ENCODE peak calls at places on chromosome 6, in four cellular contexts. E, M, Z and G are unnamed samples.
A peak's percentile ranks its signal among the peaks of the same experiment; 100 is the strongest.

GRCh38 chr6:7140631-7141366 is 33.0 kb downstream of the RREB1 start:
- DNase-seq in E (peak; percentile 66), Z (peak; percentile 91), M (peak; percentile 67), G (peak; percentile 99)

GRCh38 chr6:149400050-149400449 is at the start of gene SUMO4:
- DNase-seq in M (no peak), E (no peak), Z (no peak), G (no peak)

GRCh38 chr6:26521485-26522391 is 16.4 kb upstream of the HMGN4 start:
- DNase-seq in E (peak; percentile 64), M (no peak), Z (peak; percentile 87), G (peak; percentile 84)

GRCh38 chr6:140537834-140538680 is 1163.6 kb upstream of the CITED2 start:
- DNase-seq in Z (no peak), M (peak; percentile 66), E (peak; percentile 98), G (no peak)

GRCh38 chr6:139577124-139577800 is 202.8 kb upstream of the CITED2 start:
- DNase-seq in Z (no peak), E (peak; percentile 44), M (no peak), G (no peak)

GRCh38 chr6:26431258-26432162 is 8.8 kb upstream of the BTN3A3 start:
- DNase-seq in M (no peak), Z (no peak), E (no peak), G (no peak)

GRCh38 chr6:7051780-7052440 is 55.9 kb upstream of the RREB1 start:
- DNase-seq in Z (no peak), E (no peak), M (no peak), G (no peak)

GRCh38 chr6:163834226-163834970 is 419.9 kb downstream of the QKI start:
- DNase-seq in E (no peak), M (no peak), Z (no peak), G (no peak)

GRCh38 chr6:72946766-72947165 is 278.5 kb downstream of the KHDC1L start:
- DNase-seq in M (peak; percentile 3), Z (no peak), E (peak; percentile 83), G (no peak)

GRCh38 chr6:77774457-77774856 is 121.6 kb downstream of the MEI4 start:
- DNase-seq in Z (no peak), M (no peak), E (no peak), G (no peak)

GRCh38 chr6:120083186-120083585 is 733.6 kb upstream of the MAN1A1 start:
- DNase-seq in E (no peak), M (no peak), Z (no peak), G (no peak)

GRCh38 chr6:133594551-133594950 is 294.4 kb upstream of the TCF21 start:
- DNase-seq in E (peak; percentile 34), M (no peak), Z (no peak), G (no peak)

GRCh38 chr6:3163248-3163594 is 5.9 kb upstream of the TUBB2A start:
- DNase-seq in Z (no peak), E (no peak), M (no peak), G (no peak)

GRCh38 chr6:2038096-2038495 is 207.3 kb downstream of the GMDS start:
- DNase-seq in E (peak; percentile 37), M (no peak), Z (no peak), G (no peak)

GRCh38 chr6:13461805-13462204 is 25.6 kb downstream of the GFOD1 start:
- DNase-seq in M (no peak), E (no peak), Z (no peak), G (no peak)

GRCh38 chr6:40640591-40641293 is 53.6 kb upstream of the LRFN2 start:
- DNase-seq in Z (no peak), M (no peak), E (no peak), G (no peak)

GRCh38 chr6:26195924-26196845 is 109.0 kb downstream of the HFE start:
- DNase-seq in M (peak; percentile 39), Z (no peak), E (peak; percentile 23), G (no peak)

GRCh38 chr6:154522576-154522975 is 12.1 kb upstream of the CNKSR3 start:
- DNase-seq in E (no peak), Z (no peak), M (no peak), G (no peak)

GRCh38 chr6:22447191-22447590 is 122.2 kb upstream of the HDGFL1 start:
- DNase-seq in Z (no peak), M (no peak), E (no peak), G (no peak)

GRCh38 chr6:12200025-12200424 is 90.1 kb upstream of the EDN1 start:
- DNase-seq in E (no peak), M (no peak), Z (no peak), G (no peak)

GRCh38 chr6:393391-394221 is 2.1 kb downstream of the IRF4 start:
- DNase-seq in M (no peak), Z (no peak), E (no peak), G (no peak)

GRCh38 chr6:107118976-107119375 is 3.7 kb upstream of the BEND3 start:
- DNase-seq in E (no peak), Z (no peak), M (no peak), G (no peak)

GRCh38 chr6:142286088-142286409 is 15.8 kb upstream of the ADGRG6 start:
- DNase-seq in Z (no peak), M (no peak), E (no peak), G (no peak)

GRCh38 chr6:25017932-25018581 is 82.3 kb upstream of the RIPOR2 start:
- DNase-seq in M (peak; percentile 8), E (peak; percentile 65), Z (peak; percentile 75), G (peak; percentile 22)

GRCh38 chr6:99330159-99330558 is 19.3 kb downstream of the FAXC start:
- DNase-seq in Z (no peak), M (peak; percentile 52), E (peak; percentile 79), G (peak; percentile 76)

GRCh38 chr6:58198301-58198700 is 880.9 kb downstream of the PRIM2 start:
- DNase-seq in E (no peak), Z (no peak), M (no peak), G (no peak)

GRCh38 chr6:70413829-70414494 is 654 bp downstream of the FAM135A start:
- DNase-seq in Z (no peak), E (no peak), M (no peak), G (peak; percentile 19)

GRCh38 chr6:2999621-3000455 is at the start of gene NQO2:
- DNase-seq in Z (peak; percentile 96), E (peak; percentile 73), M (peak; percentile 76), G (peak; percentile 100)

GRCh38 chr6:1856381-1856780 is 246.7 kb downstream of the FOXC1 start:
- DNase-seq in E (peak; percentile 75), Z (no peak), M (no peak), G (no peak)

GRCh38 chr6:37371158-37372083 is 17.6 kb downstream of the RNF8 start:
- DNase-seq in E (no peak), M (no peak), Z (no peak), G (no peak)

GRCh38 chr6:57013501-57013900 is 33.0 kb upstream of the KIAA1586 start:
- DNase-seq in Z (no peak), E (peak; percentile 77), M (no peak), G (no peak)

GRCh38 chr6:14635195-14635594 is 517.6 kb downstream of the CD83 start:
- DNase-seq in Z (no peak), E (no peak), M (no peak), G (no peak)

DNA sequence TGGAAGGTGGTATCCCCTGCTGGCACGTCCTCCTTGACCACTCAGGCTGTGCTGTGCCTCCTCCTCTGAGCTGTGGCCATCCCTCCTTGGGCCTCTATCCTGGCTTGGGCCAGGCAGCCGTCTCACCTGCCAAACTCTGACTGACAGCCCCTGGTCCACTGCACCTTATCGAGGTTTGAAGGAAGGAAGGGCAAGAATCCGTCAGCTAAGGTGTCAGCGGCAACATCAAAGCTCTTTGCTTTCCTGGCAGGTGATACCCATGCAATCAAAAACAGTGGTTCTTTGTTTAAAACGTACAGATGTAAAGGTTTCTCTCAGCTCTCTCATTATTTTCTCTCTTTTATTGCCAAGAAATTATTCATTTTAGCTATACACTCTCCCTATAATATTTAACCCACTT is 203.9 kb downstream of the TBXT start:
- DNase-seq in Z (no peak), M (no peak), E (no peak), G (no peak)
- H3K27me3 ChIP-seq in Z (no peaks in the 10 kb centered on the region), M (peaks cover 46% of the 10 kb centered on the region), E (no peaks in the 10 kb centered on the region), G (peaks cover 14% of the 10 kb centered on the region)

DNA sequence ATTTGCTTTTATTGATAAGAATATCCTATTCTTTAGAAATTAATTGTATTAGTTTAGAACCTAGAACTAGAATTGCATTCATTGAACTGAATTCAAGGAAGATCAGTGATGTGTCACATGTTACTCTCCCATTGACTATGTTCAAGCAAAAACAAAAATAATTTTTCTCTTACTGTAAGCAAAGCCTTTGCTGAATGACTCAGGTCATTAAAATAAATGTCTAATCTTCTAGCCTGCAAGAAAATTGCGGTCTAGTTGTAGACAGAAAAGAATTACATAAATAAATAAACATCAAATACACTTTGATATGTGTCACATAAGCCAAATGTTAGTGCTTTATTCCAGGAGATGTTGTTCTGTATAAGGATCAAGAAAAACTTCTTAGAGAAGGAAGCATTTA is 387.9 kb downstream of the ADGRB3 start:
- DNase-seq in M (no peak), Z (no peak), E (peak; percentile 53), G (no peak)
- TF ChIP-seq MAFK in M (no peak), Z (no peak), E (no peak), G (no peak)

GRCh38 chr6:159041181-159041580 is 3.6 kb downstream of the TAGAP start:
- DNase-seq in M (no peak), E (no peak), Z (no peak), G (no peak)
- H3K27me3 ChIP-seq in M (peaks cover 76% of the 10 kb centered on the region), E (peaks cover 52% of the 10 kb centered on the region), Z (no peaks in the 10 kb centered on the region), G (peaks cover 60% of the 10 kb centered on the region)

DNA sequence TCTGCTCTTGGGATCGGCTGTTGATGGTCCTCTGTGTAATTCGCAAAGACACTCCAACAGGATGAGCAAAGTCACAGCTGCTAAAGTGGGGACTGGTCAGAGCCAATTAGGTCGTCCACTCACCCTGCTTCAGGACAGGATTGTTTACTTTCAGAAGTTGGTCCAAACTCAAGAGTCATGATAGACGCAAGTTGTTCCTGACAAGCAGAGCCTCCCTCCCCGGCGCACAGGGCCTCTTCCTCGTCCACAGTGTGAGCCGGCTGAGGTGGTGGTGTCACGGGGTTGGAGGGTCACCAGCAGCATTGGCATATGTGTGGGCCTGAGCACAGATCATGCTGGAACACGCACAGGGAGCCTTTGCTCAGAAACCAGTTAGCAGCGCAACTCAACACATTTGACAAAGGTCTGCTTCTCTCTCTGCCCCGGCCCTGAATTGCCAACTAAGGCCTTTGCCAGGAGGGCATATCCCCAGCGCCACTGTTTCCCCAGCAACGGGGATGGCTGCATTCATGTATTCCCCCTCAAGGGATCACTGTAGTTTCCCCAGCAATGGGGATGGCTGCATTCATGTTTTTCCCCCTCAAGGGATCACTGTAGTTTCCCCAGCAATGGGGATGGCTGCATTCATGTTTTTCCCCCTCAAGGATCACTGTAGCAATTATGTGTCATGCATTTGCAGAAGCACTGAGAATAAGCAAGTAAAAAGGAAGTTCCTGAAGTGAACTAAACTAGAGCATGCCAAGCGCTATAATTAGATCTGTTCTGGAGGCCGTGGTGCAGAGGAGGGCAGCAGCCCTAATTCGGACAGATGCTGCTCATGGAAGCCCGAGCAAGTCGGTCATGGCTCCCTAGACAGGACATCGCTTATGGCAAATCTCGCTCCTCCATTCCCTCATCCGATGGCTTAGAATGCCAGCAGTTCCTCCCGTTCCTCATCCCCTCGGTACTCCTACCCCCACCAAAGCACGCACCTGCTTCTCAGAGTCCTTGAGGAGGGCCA is 111.6 kb downstream of the THBS2 start:
- DNase-seq in Z (no peak), E (peak; percentile 46), M (no peak), G (no peak)
- TF ChIP-seq MAFK in Z (no peak), E (no peak), M (no peak), G (no peak)